ENCODE peak calls at places on chromosomes 3 and 15, in eight cellular contexts. S is A673, C is GM23248, J is tibial artery, D is mesenchymal stem cell, F is Peyer's patch, U is tibial nerve, N is psoas muscle. O is an unnamed sample. For H3K9me3, the result is how much of the 10 kb centered on the place peaks cover.

GRCh38 chr15:88704791-88705768 is 66.3 kb downstream of the ISG20 start:
- DNase-seq in J (peak), D (peak), N (peak), F (peak), S (peak), C (peak), U (peak), O (no peak)

GRCh38 chr3:97958396-97958795 is 13.8 kb downstream of the RIOX2 start:
- DNase-seq in D (peak), J (no peak), S (no peak), U (no peak), N (no peak), C (no peak), F (no peak), O (no peak)

GRCh38 chr15:41558400-41559238 is at the start of gene TYRO3:
- DNase-seq in S (peak), N (peak), J (peak), C (peak), D (peak), F (peak), U (peak), O (peak)

GRCh38 chr3:94972066-94972465 is 909.2 kb downstream of the NSUN3 start:
- DNase-seq in C (no peak), D (no peak), J (no peak), N (no peak), F (no peak), S (no peak), U (no peak), O (no peak)

GRCh38 chr3:114770874-114771273 is 376.2 kb downstream of the ZBTB20 start:
- DNase-seq in D (peak), C (peak), S (no peak), J (no peak), N (no peak), F (no peak), U (no peak), O (no peak)

GRCh38 chr15:27676647-27677046 is 422.5 kb downstream of the OCA2 start:
- DNase-seq in N (no peak), U (no peak), J (no peak), C (no peak), D (no peak), S (no peak), F (no peak), O (no peak)

GRCh38 chr3:10177737-10178136 is 13.0 kb downstream of the IRAK2 start:
- DNase-seq in S (no peak), D (no peak), N (no peak), U (no peak), F (no peak), C (no peak), J (no peak), O (no peak)

GRCh38 chr3:29521751-29522150 is 240.9 kb downstream of the RBMS3 start:
- DNase-seq in U (no peak), C (no peak), D (peak), N (no peak), J (no peak), F (no peak), S (no peak), O (no peak)

GRCh38 chr15:33425149-33425548 is 114.4 kb downstream of the RYR3 start:
- DNase-seq in F (no peak), C (peak), J (peak), U (no peak), D (no peak), N (no peak), S (no peak), O (no peak)

GRCh38 chr15:71251548-71252035 is 136.3 kb downstream of the THSD4 start:
- DNase-seq in C (no peak), U (no peak), J (no peak), F (no peak), D (peak), S (no peak), N (no peak), O (no peak)

GRCh38 chr3:8739757-8740508 is 6.3 kb downstream of the CAV3 start:
- DNase-seq in S (no peak), U (no peak), N (no peak), J (no peak), F (no peak), D (peak), C (peak), O (no peak)

GRCh38 chr3:45261333-45262110 is 35.4 kb upstream of the TMEM158 start:
- DNase-seq in S (no peak), J (no peak), U (no peak), N (no peak), F (no peak), D (no peak), C (no peak), O (no peak)

GRCh38 chr15:72313448-72313840 is 6.5 kb downstream of the CELF6 start:
- DNase-seq in S (no peak), N (no peak), C (no peak), U (no peak), J (no peak), D (no peak), F (no peak), O (no peak)

GRCh38 chr3:42119558-42120355 is 28.6 kb downstream of the TRAK1 start:
- DNase-seq in F (no peak), J (peak), C (peak), D (peak), U (no peak), N (no peak), S (no peak), O (no peak)

GRCh38 chr3:152834354-152835310 is at the start of gene P2RY1:
- DNase-seq in U (peak), S (peak), D (peak), N (peak), F (peak), C (peak), J (peak), O (peak)

GRCh38 chr3:186643493-186643892 is 3.3 kb downstream of the FETUB start:
- DNase-seq in S (no peak), J (no peak), C (no peak), U (no peak), D (no peak), N (no peak), F (no peak), O (no peak)

GRCh38 chr3:38478901-38479300 is 17.2 kb upstream of the EXOG start:
- DNase-seq in D (no peak), N (no peak), S (no peak), U (no peak), J (no peak), C (no peak), F (no peak), O (no peak)

GRCh38 chr3:156586905-156587766 is 32.2 kb upstream of the SSR3 start:
- DNase-seq in U (no peak), D (no peak), S (no peak), C (no peak), F (no peak), N (no peak), J (no peak), O (no peak)

GRCh38 chr3:131356006-131356405 is 25.6 kb upstream of the NUDT16 start:
- DNase-seq in J (no peak), F (no peak), N (no peak), C (peak), U (no peak), D (no peak), S (no peak), O (no peak)

GRCh38 chr3:9208713-9209112 is 40.7 kb downstream of the SRGAP3 start:
- DNase-seq in C (no peak), S (no peak), N (no peak), F (no peak), D (no peak), U (no peak), J (no peak), O (no peak)

GRCh38 chr3:120425877-120426276 is 24.9 kb downstream of the FSTL1 start:
- DNase-seq in F (no peak), N (peak), C (peak), S (no peak), J (peak), U (no peak), D (peak), O (no peak)

GRCh38 chr3:128195802-128196201 is 42.5 kb downstream of the EEFSEC start:
- DNase-seq in D (no peak), J (no peak), U (no peak), C (no peak), F (no peak), N (no peak), S (no peak), O (no peak)

GRCh38 chr3:197019535-197019934 is 10.1 kb downstream of the MELTF start:
- DNase-seq in C (no peak), N (no peak), D (no peak), J (no peak), U (no peak), F (peak), S (no peak), O (no peak)

GRCh38 chr3:192915306-192915705 is 2.4 kb downstream of the MB21D2 start:
- DNase-seq in F (no peak), D (peak), N (no peak), J (no peak), C (peak), U (no peak), S (peak), O (no peak)

DNA sequence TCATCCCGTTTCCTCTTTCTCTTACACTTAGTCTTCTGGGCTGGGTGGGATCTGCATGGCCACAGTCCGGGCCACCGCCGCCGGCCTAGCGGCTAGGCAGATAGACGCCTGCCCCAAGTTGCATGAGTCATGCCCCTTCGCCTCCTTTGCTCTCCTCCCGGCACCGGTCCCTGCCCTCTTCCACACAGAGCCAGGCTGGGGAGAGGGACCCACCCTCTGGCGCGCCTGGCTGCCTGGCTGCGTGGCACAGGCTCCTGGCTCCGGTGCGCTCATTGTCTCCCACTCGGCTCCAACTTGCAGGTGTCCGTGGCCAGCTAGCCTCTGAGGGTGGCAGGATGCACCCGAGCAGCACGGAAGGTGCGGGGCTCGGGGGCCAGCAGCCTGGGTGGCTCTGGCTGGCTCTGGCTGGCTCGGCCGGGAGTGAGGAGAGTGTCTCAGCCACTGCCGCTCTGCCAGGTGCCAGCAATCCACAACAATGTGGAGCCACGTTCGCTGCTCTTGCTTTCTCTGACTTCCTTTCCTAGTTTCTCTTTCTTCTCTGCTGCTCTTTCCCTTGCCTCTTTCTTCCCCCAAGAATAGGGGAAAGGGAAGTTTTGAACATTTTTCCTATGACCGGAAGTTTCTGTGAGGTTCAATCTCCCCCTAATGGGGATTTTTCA is 22.4 kb upstream of the MTHFS start:
- DNase-seq in U (no peak), F (no peak), S (no peak), C (no peak), D (no peak), J (no peak), N (no peak), O (no peak)
- H3K9me3 ChIP-seq in U (half or more), F (under half), S (half or more), C (under half), D (half or more), J (half or more), N (half or more), O (half or more)

GRCh38 chr3:153901991-153902390 is 219.2 kb upstream of the ARHGEF26 start:
- DNase-seq in J (no peak), D (no peak), C (peak), F (no peak), S (no peak), U (no peak), N (no peak), O (no peak)

GRCh38 chr3:153897842-153898241 is 223.3 kb upstream of the ARHGEF26 start:
- DNase-seq in S (no peak), J (no peak), U (no peak), N (no peak), D (no peak), C (no peak), F (no peak), O (no peak)

GRCh38 chr3:153897025-153897723 is 224.0 kb upstream of the ARHGEF26 start:
- DNase-seq in D (no peak), S (no peak), N (no peak), C (no peak), J (no peak), U (no peak), F (no peak), O (no peak)

GRCh38 chr3:153903430-153903829 is 217.8 kb upstream of the ARHGEF26 start:
- DNase-seq in S (no peak), J (no peak), F (no peak), D (no peak), C (no peak), N (no peak), U (no peak), O (no peak)

DNA sequence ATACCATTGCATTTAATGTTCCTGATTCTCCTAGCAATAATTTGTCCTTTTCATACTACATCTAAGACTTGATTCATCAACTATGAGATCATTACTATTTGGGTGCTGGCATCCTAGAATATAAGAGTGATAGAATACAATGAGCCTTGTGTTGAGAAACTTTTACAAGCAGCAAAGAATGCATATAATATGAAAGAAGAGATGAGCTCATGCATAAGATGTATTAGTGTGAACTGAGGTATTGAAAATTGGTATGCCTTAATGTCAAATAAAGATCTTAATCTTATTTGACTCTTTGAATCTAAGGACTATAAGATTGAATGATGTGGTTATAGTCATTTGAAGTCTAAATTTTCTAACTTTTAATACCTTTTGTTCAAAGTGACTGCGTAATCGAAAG is 220.0 kb upstream of the ARHGEF26 start:
- DNase-seq in J (no peak), U (no peak), N (no peak), S (peak), C (peak), F (no peak), D (no peak), O (no peak)
- H3K4me3 ChIP-seq in J (no peak), U (no peak), N (no peak), S (no peak), C (no peak), F (no peak), D (no peak), O (no peak)

GRCh38 chr15:25090073-25090733 is 135.4 kb downstream of the SNRPN start:
- DNase-seq in D (no peak), F (no peak), S (no peak), U (no peak), N (no peak), C (no peak), J (no peak), O (no peak)

GRCh38 chr15:25088261-25088790 is 133.5 kb downstream of the SNRPN start:
- DNase-seq in F (no peak), U (no peak), J (peak), N (no peak), C (no peak), D (no peak), S (no peak), O (no peak)

GRCh38 chr15:25087137-25087536 is 132.3 kb downstream of the SNRPN start:
- DNase-seq in U (no peak), F (no peak), C (no peak), J (peak), S (no peak), N (no peak), D (no peak), O (no peak)

GRCh38 chr15:25091421-25092158 is 136.8 kb downstream of the SNRPN start:
- DNase-seq in S (no peak), U (no peak), C (no peak), J (no peak), F (no peak), N (no peak), D (no peak), O (no peak)

GRCh38 chr15:25089577-25089976 is 134.8 kb downstream of the SNRPN start:
- DNase-seq in J (peak), S (no peak), F (no peak), N (no peak), C (no peak), U (no peak), D (no peak), O (no peak)
- H3K9me3 ChIP-seq in J (half or more), S (under half), F (half or more), N (half or more), C (under half), U (half or more), D (half or more), O (half or more)

GRCh38 chr3:6066397-6066796 is 794.5 kb upstream of the GRM7 start:
- DNase-seq in C (no peak), N (no peak), S (no peak), F (no peak), D (no peak), J (no peak), U (no peak), O (no peak)
- H3K4me3 ChIP-seq in C (no peak), N (no peak), S (no peak), F (no peak), D (no peak), J (no peak), U (no peak), O (no peak)

GRCh38 chr3:189744235-189744634 is 113.0 kb downstream of the TP63 start:
- DNase-seq in J (no peak), C (no peak), S (no peak), N (no peak), F (no peak), U (no peak), D (no peak), O (no peak)
- H3K9me3 ChIP-seq in J (under half), C (under half), S (under half), N (under half), F (under half), U (under half), D (under half), O (under half)

GRCh38 chr3:129768728-129769127 is 124.8 kb downstream of the TMCC1 start:
- DNase-seq in J (no peak), S (no peak), N (no peak), C (no peak), F (no peak), D (no peak), U (no peak), O (no peak)
- H3K4me3 ChIP-seq in J (no peak), S (no peak), N (no peak), C (no peak), F (no peak), D (no peak), U (no peak), O (no peak)

DNA sequence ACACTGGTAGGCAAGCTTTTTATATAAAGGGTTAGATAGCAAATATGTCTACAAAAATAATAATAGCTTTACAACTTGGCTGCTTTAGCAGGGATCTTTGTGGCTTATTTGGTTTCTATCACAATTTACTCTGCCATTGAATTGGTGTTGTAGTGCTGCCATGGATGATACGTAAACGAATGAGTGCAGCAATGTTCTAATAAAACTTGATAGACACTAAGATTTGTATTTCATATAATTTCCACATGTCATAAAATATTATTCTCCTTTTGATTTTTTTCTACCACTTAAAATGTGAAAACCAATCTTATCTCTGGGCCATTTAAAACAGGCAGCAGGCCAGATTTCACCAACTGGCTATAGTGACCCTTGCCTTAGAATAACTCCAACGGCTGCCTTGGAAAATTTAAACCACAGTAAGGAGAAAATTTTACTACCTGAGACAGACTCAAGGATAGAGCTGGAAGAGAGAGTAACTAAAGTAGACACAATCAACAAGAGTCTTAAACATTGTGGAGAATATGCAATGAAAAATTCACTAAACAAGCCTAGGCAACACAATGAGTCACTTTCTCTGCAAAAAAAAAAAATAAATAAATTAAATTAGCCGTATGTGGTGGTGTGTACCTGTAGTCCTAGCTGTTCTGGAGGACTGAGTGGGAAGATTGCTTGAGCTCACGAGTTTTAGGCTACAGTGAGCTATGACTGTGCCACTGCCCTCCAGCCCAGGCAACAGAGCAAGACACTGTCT is 8.1 kb downstream of the NPHP3 start:
- DNase-seq in N (no peak), U (no peak), C (no peak), J (no peak), S (no peak), D (no peak), F (no peak), O (no peak)
- H3K9me3 ChIP-seq in N (under half), U (under half), C (under half), J (under half), S (under half), D (under half), F (under half), O (under half)

DNA sequence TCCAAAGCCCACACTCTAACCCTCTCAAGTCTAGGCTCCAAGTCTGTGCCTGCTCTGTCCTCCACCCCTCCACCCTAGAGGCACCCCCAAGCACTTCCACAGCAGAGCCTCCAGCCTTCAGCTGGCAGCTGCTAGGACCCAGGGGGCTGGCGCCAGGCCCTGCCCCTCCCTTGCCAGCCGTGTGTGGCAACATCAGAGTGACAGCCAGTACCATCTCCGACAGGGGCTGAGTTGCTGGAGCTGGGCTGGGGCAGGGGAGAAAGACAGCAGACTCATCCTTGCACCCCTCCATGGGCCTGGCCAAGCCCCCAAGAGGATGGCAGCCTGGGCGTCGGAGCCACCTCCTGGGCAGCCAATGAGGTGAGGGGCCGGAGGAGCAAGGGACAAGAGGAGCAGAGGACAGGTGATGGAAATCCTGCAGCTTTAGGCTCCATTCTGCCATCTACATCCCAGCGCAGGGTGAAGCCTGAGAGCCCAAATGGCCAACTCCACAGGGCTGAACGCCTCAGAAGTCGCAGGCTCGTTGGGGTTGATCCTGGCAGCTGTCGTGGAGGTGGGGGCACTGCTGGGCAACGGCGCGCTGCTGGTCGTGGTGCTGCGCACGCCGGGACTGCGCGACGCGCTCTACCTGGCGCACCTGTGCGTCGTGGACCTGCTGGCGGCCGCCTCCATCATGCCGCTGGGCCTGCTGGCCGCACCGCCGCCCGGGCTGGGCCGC is at the start of gene GPR62:
- DNase-seq in U (no peak), C (no peak), J (no peak), S (no peak), N (no peak), F (no peak), D (no peak), O (peak)
- H3K4me3 ChIP-seq in U (peak), C (peak), J (peak), S (peak), N (peak), F (peak), D (peak), O (peak)

O was measured in upper lobe of right lung.